ENCODE peak calls at places on chromosomes 6 and 20, in four cellular contexts. U, T, F and I are unnamed samples.

GRCh38 chr6:52534966-52535390 is 41.9 kb downstream of the TRAM2 start:
- DNase-seq in U (no peak), T (no peak), F (no peak), I (no peak)

GRCh38 chr20:1998193-1998520 is 4.3 kb upstream of the PDYN start:
- DNase-seq in U (no peak), T (no peak), F (no peak), I (no peak)

GRCh38 chr20:10524643-10525042 is 89.5 kb downstream of the SLX4IP start:
- DNase-seq in U (no peak), T (no peak), F (no peak), I (no peak)

GRCh38 chr6:75436869-75437268 is 56.7 kb downstream of the FILIP1 start:
- DNase-seq in U (no peak), T (no peak), F (no peak), I (no peak)

GRCh38 chr20:38982291-38982690 is 20.1 kb downstream of the DHX35 start:
- DNase-seq in U (no peak), T (no peak), F (no peak), I (no peak)

GRCh38 chr6:169807219-169807618 is 55.8 kb downstream of the ERMARD start:
- DNase-seq in U (no peak), T (no peak), F (no peak), I (no peak)

GRCh38 chr6:167404385-167405049 is 79.6 kb downstream of the TTLL2 start:
- DNase-seq in U (no peak), T (no peak), F (no peak), I (no peak)

GRCh38 chr6:30556714-30556963 is 350 bp upstream of the GNL1 start:
- DNase-seq in U (no peak), T (peak), F (peak), I (peak)

GRCh38 chr6:169811072-169811471 is 59.6 kb downstream of the ERMARD start:
- DNase-seq in U (no peak), T (no peak), F (no peak), I (no peak)

GRCh38 chr20:33986560-33987216 is 7.0 kb upstream of the RALY start:
- DNase-seq in U (no peak), T (no peak), F (no peak), I (no peak)

GRCh38 chr6:157215702-157216101 is 107.6 kb downstream of the TMEM242 start:
- DNase-seq in U (no peak), T (no peak), F (no peak), I (no peak)

GRCh38 chr6:109379706-109380105 is 2.6 kb downstream of the CD164 start:
- DNase-seq in U (no peak), T (no peak), F (no peak), I (no peak)

GRCh38 chr6:21953831-21954801 is 342.7 kb downstream of the PRL start:
- DNase-seq in U (no peak), T (no peak), F (no peak), I (no peak)

GRCh38 chr6:18269253-18269652 is 4.9 kb upstream of the DEK start:
- DNase-seq in U (no peak), T (no peak), F (no peak), I (no peak)

GRCh38 chr6:170101281-170102035 is 189.4 kb downstream of the DLL1 start:
- DNase-seq in U (no peak), T (no peak), F (no peak), I (no peak)